ENCODE peak calls at places on chromosomes 5 and 9, in four cellular contexts. One of them, this sample, is unnamed.

GRCh38 chr5:142065273-142065672 is 43.3 kb upstream of the NDFIP1 start:
- DNase-seq in globus pallidus: peak
- DNase-seq in cardiac muscle cell: no peak
- DNase-seq in NCI-H748 treated with DMSO at 0.1 percent for 48 hours: peak
- DNase-seq in this sample: no peak

GRCh38 chr5:169100735-169101075 is 200.2 kb downstream of the SLIT3 start:
- DNase-seq in globus pallidus: no peak
- DNase-seq in cardiac muscle cell: no peak
- DNase-seq in NCI-H748 treated with DMSO at 0.1 percent for 48 hours: no peak
- DNase-seq in this sample: no peak

GRCh38 chr5:54895816-54896341 is 89.5 kb downstream of the ESM1 start:
- DNase-seq in globus pallidus: peak
- DNase-seq in NCI-H748 treated with DMSO at 0.1 percent for 48 hours: peak
- DNase-seq in cardiac muscle cell: peak
- DNase-seq in this sample: no peak

GRCh38 chr9:9102295-9102694 is 1302.7 kb upstream of the DMAC1 start:
- DNase-seq in globus pallidus: no peak
- DNase-seq in NCI-H748 treated with DMSO at 0.1 percent for 48 hours: no peak
- DNase-seq in cardiac muscle cell: no peak
- DNase-seq in this sample: no peak

GRCh38 chr5:10406636-10407035 is 35.0 kb upstream of the ROPN1L start:
- DNase-seq in cardiac muscle cell: no peak
- DNase-seq in NCI-H748 treated with DMSO at 0.1 percent for 48 hours: no peak
- DNase-seq in globus pallidus: no peak
- DNase-seq in this sample: no peak

GRCh38 chr9:85038061-85038460 is 368.5 kb downstream of the NTRK2 start:
- DNase-seq in globus pallidus: peak
- DNase-seq in NCI-H748 treated with DMSO at 0.1 percent for 48 hours: no peak
- DNase-seq in cardiac muscle cell: no peak
- DNase-seq in this sample: no peak

GRCh38 chr5:52740007-52740406 is 47.7 kb upstream of the ITGA1 start:
- DNase-seq in NCI-H748 treated with DMSO at 0.1 percent for 48 hours: no peak
- DNase-seq in cardiac muscle cell: no peak
- DNase-seq in globus pallidus: no peak
- DNase-seq in this sample: no peak

GRCh38 chr5:73674669-73675004 is 48.6 kb downstream of the ARHGEF28 start:
- DNase-seq in cardiac muscle cell: no peak
- DNase-seq in NCI-H748 treated with DMSO at 0.1 percent for 48 hours: no peak
- DNase-seq in globus pallidus: no peak
- DNase-seq in this sample: no peak

GRCh38 chr9:119917175-119917574 is 547.9 kb upstream of the BRINP1 start:
- DNase-seq in NCI-H748 treated with DMSO at 0.1 percent for 48 hours: no peak
- DNase-seq in globus pallidus: no peak
- DNase-seq in cardiac muscle cell: no peak
- DNase-seq in this sample: no peak

GRCh38 chr9:101028346-101029299 is at the start of gene PLPPR1:
- DNase-seq in NCI-H748 treated with DMSO at 0.1 percent for 48 hours: peak
- DNase-seq in cardiac muscle cell: peak
- DNase-seq in globus pallidus: peak
- DNase-seq in this sample: no peak

GRCh38 chr5:177116631-177117373 is 16.8 kb upstream of the NSD1 start:
- DNase-seq in NCI-H748 treated with DMSO at 0.1 percent for 48 hours: no peak
- DNase-seq in cardiac muscle cell: no peak
- DNase-seq in globus pallidus: peak
- DNase-seq in this sample: no peak

GRCh38 chr9:115117999-115118470 is at the start of gene TNC:
- DNase-seq in cardiac muscle cell: peak
- DNase-seq in NCI-H748 treated with DMSO at 0.1 percent for 48 hours: peak
- DNase-seq in globus pallidus: peak
- DNase-seq in this sample: peak

GRCh38 chr5:171770153-171770552 is 15.5 kb upstream of the SMIM23 start:
- DNase-seq in globus pallidus: no peak
- DNase-seq in NCI-H748 treated with DMSO at 0.1 percent for 48 hours: no peak
- DNase-seq in cardiac muscle cell: peak
- DNase-seq in this sample: no peak